ENCODE peak calls at places on chromosomes 11 and 22, in six cellular contexts. W is thoracic aorta, H is A549, M is mammary epithelial cell, O is upper lobe of right lung, E is endodermal cell. Q is an unnamed sample.

GRCh38 chr11:8242480-8243280 is 21.0 kb downstream of the LMO1 start:
- DNase-seq in W (no peak), H (no peak), M (no peak), O (no peak), E (peak; percentile 77), Q (no peak)

GRCh38 chr11:9808943-9809342 is 145.1 kb downstream of the SWAP70 start:
- DNase-seq in W (no peak), H (no peak), M (peak; percentile 24), O (no peak), E (no peak), Q (no peak)

GRCh38 chr11:87397250-87397649 is 359.5 kb downstream of the TMEM135 start:
- DNase-seq in W (no peak), H (no peak), M (no peak), O (no peak), E (no peak), Q (no peak)

GRCh38 chr11:61718613-61719302 is 33.7 kb upstream of the MYRF start:
- DNase-seq in W (no peak), H (no peak), M (no peak), O (no peak), E (peak; percentile 93), Q (no peak)

GRCh38 chr11:114182471-114182968 is 113.7 kb upstream of the NNMT start:
- DNase-seq in W (no peak), H (no peak), M (no peak), O (no peak), E (no peak), Q (no peak)

GRCh38 chr11:118202599-118203422 is 22.0 kb downstream of the JAML start:
- DNase-seq in W (no peak), H (no peak), M (no peak), O (no peak), E (no peak), Q (no peak)

GRCh38 chr22:45550416-45550815 is 47.7 kb downstream of the FBLN1 start:
- DNase-seq in W (no peak), H (no peak), M (no peak), O (no peak), E (no peak), Q (no peak)

GRCh38 chr11:34488855-34489557 is 24.6 kb downstream of the ELF5 start:
- DNase-seq in W (no peak), H (no peak), M (no peak), O (no peak), E (peak; percentile 35), Q (no peak)

GRCh38 chr11:75814369-75814685 is 683 bp upstream of the UVRAG start:
- DNase-seq in W (no peak), H (no peak), M (no peak), O (no peak), E (no peak), Q (no peak)

GRCh38 chr11:116432301-116432700 is 340.5 kb downstream of the BUD13 start:
- DNase-seq in W (no peak), H (no peak), M (no peak), O (no peak), E (no peak), Q (no peak)

GRCh38 chr11:44729718-44730117 is 3.0 kb downstream of the TSPAN18 start:
- DNase-seq in W (no peak), H (no peak), M (peak; percentile 4), O (no peak), E (no peak), Q (no peak)

GRCh38 chr11:70760416-70761020 is 362.2 kb downstream of the CTTN start:
- DNase-seq in W (no peak), H (no peak), M (no peak), O (peak; percentile 45), E (peak; percentile 35), Q (no peak)

GRCh38 chr11:128247235-128247594 is 340.1 kb downstream of the ETS1 start:
- DNase-seq in W (no peak), H (no peak), M (no peak), O (no peak), E (no peak), Q (no peak)

DNA sequence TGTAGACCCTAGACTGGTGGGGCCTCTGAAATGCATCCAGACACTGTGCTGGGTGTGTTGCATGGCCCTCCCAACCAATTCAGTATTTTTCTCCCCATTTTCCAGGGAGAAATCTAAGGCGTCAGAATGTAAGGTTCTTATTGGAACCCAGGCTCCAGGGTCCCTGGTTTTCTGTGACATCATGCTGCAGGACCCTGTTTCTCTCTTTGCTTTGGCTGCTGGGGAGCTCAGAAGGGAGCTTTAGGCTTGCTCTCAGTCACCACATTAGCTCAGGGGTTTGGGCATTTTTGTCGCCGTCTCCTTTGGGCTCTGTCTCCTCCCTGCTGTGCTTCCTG is 2.9 kb downstream of the MYEOV start:
- DNase-seq in W (no peak), H (no peak), M (no peak), O (no peak), E (no peak), Q (no peak)
- H3K27ac ChIP-seq in W (peak overlapping the region; percentile 85), H (peak overlapping the region; percentile 93), M (peak overlapping the region; percentile 92), O (peak overlapping the region; percentile 89), E (peak overlapping the region; percentile 3), Q (peak overlapping the region; percentile 100)

GRCh38 chr22:39174498-39175120 is 22.1 kb upstream of the CBX7 start:
- DNase-seq in W (peak; percentile 50), H (no peak), M (peak; percentile 43), O (peak; percentile 84), E (peak; percentile 100), Q (peak; percentile 28)

GRCh38 chr22:39175127-39176066 is 22.9 kb upstream of the CBX7 start:
- DNase-seq in W (no peak), H (no peak), M (no peak), O (no peak), E (peak; percentile 86), Q (no peak)

GRCh38 chr22:39171623-39172264 is 19.3 kb upstream of the CBX7 start:
- DNase-seq in W (no peak), H (no peak), M (no peak), O (no peak), E (peak; percentile 73), Q (no peak)

GRCh38 chr22:39173050-39173706 is 20.7 kb upstream of the CBX7 start:
- DNase-seq in W (no peak), H (no peak), M (no peak), O (no peak), E (peak; percentile 55), Q (no peak)

GRCh38 chr22:39173787-39174497 is 21.5 kb upstream of the CBX7 start:
- DNase-seq in W (no peak), H (no peak), M (no peak), O (no peak), E (peak; percentile 77), Q (no peak)
- H3K4me1 ChIP-seq in W (peaks cover 31% of the 10 kb centered on the region), H (peaks cover 66% of the 10 kb centered on the region), M (peaks cover 39% of the 10 kb centered on the region), O (peaks cover 56% of the 10 kb centered on the region), E (peaks cover 33% of the 10 kb centered on the region), Q (peaks cover 71% of the 10 kb centered on the region)

GRCh38 chr22:19625331-19626041 is 88.8 kb upstream of the SEPTIN5 start:
- DNase-seq in W (no peak), H (no peak), M (no peak), O (peak; percentile 54), E (no peak), Q (no peak)

GRCh38 chr22:19619144-19620009 is 94.9 kb upstream of the SEPTIN5 start:
- DNase-seq in W (no peak), H (no peak), M (no peak), O (no peak), E (no peak), Q (no peak)

GRCh38 chr22:19620742-19621371 is 93.4 kb upstream of the SEPTIN5 start:
- DNase-seq in W (no peak), H (no peak), M (no peak), O (peak; percentile 63), E (no peak), Q (no peak)

GRCh38 chr22:19622061-19622441 is 92.3 kb upstream of the SEPTIN5 start:
- DNase-seq in W (no peak), H (no peak), M (no peak), O (no peak), E (no peak), Q (no peak)

DNA sequence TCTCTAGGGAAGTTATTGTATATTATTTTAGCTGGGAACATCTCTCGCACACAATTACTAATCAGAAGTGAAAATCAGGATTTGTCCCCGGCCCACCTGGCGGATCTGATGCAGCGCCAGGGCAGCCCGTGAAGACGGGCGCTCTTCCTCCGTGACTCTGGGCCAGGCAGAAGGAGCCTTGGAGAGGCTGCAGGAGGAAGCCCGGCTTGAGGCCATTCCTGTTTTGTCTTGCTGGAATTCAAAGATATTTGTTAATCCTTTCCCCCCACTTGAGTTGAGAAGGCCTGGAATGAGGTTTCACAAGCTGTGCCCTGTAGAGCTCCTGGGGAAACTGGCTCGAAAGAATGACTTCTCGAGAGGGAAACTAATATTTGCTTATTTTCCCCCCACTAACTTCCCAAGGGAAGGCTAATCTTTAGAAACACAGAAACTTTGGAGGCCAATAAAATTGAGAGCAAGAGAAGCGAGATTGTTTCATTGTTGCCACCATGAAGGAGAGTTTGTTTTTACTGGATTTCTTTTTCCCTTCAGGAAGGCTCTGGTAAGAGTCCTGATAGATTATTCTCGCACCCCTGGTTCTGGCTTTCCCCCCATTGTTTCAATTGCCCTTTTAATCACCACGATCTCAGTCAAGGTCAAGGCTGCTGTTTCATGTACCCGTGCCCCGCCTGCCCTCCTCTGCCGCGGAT is 92.8 kb upstream of the SEPTIN5 start:
- DNase-seq in W (no peak), H (no peak), M (no peak), O (no peak), E (peak; percentile 76), Q (no peak)
- H3K27ac ChIP-seq in W (no peak overlapping the region), H (no peak overlapping the region), M (no peak overlapping the region), O (peak overlapping the region; percentile 82), E (no peak overlapping the region), Q (no peak overlapping the region)

GRCh38 chr11:63876616-63877015 is 37.7 kb downstream of the MARK2 start:
- DNase-seq in W (no peak), H (no peak), M (no peak), O (no peak), E (no peak), Q (no peak)

GRCh38 chr11:63882555-63883242 is 34.3 kb downstream of the RCOR2 start:
- DNase-seq in W (no peak), H (no peak), M (no peak), O (no peak), E (peak; percentile 87), Q (no peak)

GRCh38 chr11:63877658-63878241 is 38.8 kb downstream of the MARK2 start:
- DNase-seq in W (no peak), H (no peak), M (no peak), O (no peak), E (no peak), Q (no peak)

GRCh38 chr11:63880031-63880841 is 36.7 kb downstream of the RCOR2 start:
- DNase-seq in W (no peak), H (no peak), M (peak; percentile 48), O (no peak), E (no peak), Q (no peak)

GRCh38 chr11:63879598-63879997 is 37.4 kb downstream of the RCOR2 start:
- DNase-seq in W (no peak), H (no peak), M (no peak), O (no peak), E (no peak), Q (no peak)
- H3K4me1 ChIP-seq in W (no peaks in the 10 kb centered on the region), H (peaks cover 18% of the 10 kb centered on the region), M (peaks cover 13% of the 10 kb centered on the region), O (peaks cover 32% of the 10 kb centered on the region), E (peaks cover 7% of the 10 kb centered on the region), Q (peaks cover 4% of the 10 kb centered on the region)

Q was measured in Panc1.